ENCODE peak calls at places on chromosomes 13 and 19, in seven cellular contexts. R is AG09319, L is heart right ventricle, I is Daoy, S is OCI-M1, J is HS-5, W is adrenal gland. M is an unnamed sample.

GRCh38 chr13:21800847-21801616 is 130.2 kb downstream of the FGF9 start:
- DNase-seq in R (no peak), L (no peak), I (peak), S (no peak), J (no peak), W (no peak), M (no peak)

GRCh38 chr13:41720839-41721561 is 239.9 kb downstream of the VWA8 start:
- DNase-seq in R (no peak), L (no peak), I (no peak), S (no peak), J (no peak), W (no peak), M (no peak)

GRCh38 chr19:14795078-14795721 is 16.8 kb upstream of the ADGRE2 start:
- DNase-seq in R (no peak), L (no peak), I (peak), S (peak), J (no peak), W (no peak), M (no peak)

GRCh38 chr19:31119951-31120690 is 229.1 kb downstream of the TSHZ3 start:
- DNase-seq in R (no peak), L (no peak), I (no peak), S (no peak), J (no peak), W (no peak), M (no peak)

GRCh38 chr19:35643255-35644205 is 2.0 kb downstream of the ETV2 start:
- DNase-seq in R (peak), L (peak), I (peak), S (peak), J (peak), W (peak), M (peak)

GRCh38 chr13:43157796-43158195 is 134.4 kb downstream of the DNAJC15 start:
- DNase-seq in R (no peak), L (no peak), I (no peak), S (no peak), J (no peak), W (no peak), M (no peak)

GRCh38 chr19:31348416-31349159 is 648 bp downstream of the TSHZ3 start:
- DNase-seq in R (no peak), L (peak), I (peak), S (no peak), J (no peak), W (no peak), M (peak)

GRCh38 chr19:17719730-17720486 is 628 bp downstream of the MAP1S start:
- DNase-seq in R (no peak), L (peak), I (no peak), S (no peak), J (no peak), W (no peak), M (peak)

GRCh38 chr19:56170261-56170660 is 5.5 kb upstream of the GALP start:
- DNase-seq in R (no peak), L (no peak), I (peak), S (no peak), J (peak), W (peak), M (no peak)

GRCh38 chr13:19587635-19588300 is 26.4 kb upstream of the TPTE2 start:
- DNase-seq in R (no peak), L (no peak), I (peak), S (peak), J (no peak), W (no peak), M (peak)

GRCh38 chr13:83498045-83498444 is 384.2 kb downstream of the SLITRK1 start:
- DNase-seq in R (no peak), L (no peak), I (no peak), S (no peak), J (no peak), W (no peak), M (no peak)

GRCh38 chr13:41401371-41401770 is 56.0 kb upstream of the RGCC start:
- DNase-seq in R (no peak), L (no peak), I (peak), S (no peak), J (no peak), W (no peak), M (no peak)

GRCh38 chr13:41848435-41849255 is 112.3 kb downstream of the VWA8 start:
- DNase-seq in R (no peak), L (no peak), I (no peak), S (no peak), J (no peak), W (no peak), M (no peak)

GRCh38 chr19:46404039-46404883 is 9.1 kb downstream of the CCDC8 start:
- DNase-seq in R (no peak), L (peak), I (no peak), S (no peak), J (no peak), W (peak), M (peak)

GRCh38 chr19:56085571-56086275 is 35.4 kb downstream of the ZNF787 start:
- DNase-seq in R (no peak), L (no peak), I (no peak), S (no peak), J (no peak), W (peak), M (no peak)

GRCh38 chr19:15216363-15216762 is 15.6 kb upstream of the NOTCH3 start:
- DNase-seq in R (no peak), L (no peak), I (no peak), S (no peak), J (no peak), W (no peak), M (no peak)

GRCh38 chr13:47038196-47038595 is 141.3 kb upstream of the HTR2A start:
- DNase-seq in R (no peak), L (no peak), I (no peak), S (no peak), J (no peak), W (no peak), M (no peak)

GRCh38 chr13:32007494-32007893 is 24.1 kb upstream of the FRY start:
- DNase-seq in R (no peak), L (no peak), I (no peak), S (no peak), J (no peak), W (no peak), M (no peak)

GRCh38 chr19:18418034-18418724 is 1.0 kb upstream of the SSBP4 start:
- DNase-seq in R (no peak), L (no peak), I (no peak), S (no peak), J (no peak), W (peak), M (peak)

GRCh38 chr19:46186101-46186716 is 38.2 kb downstream of the IGFL2 start:
- DNase-seq in R (no peak), L (no peak), I (no peak), S (no peak), J (no peak), W (peak), M (no peak)

GRCh38 chr13:102904408-102904862 is 58.6 kb downstream of the ERCC5 start:
- DNase-seq in R (no peak), L (no peak), I (no peak), S (no peak), J (no peak), W (no peak), M (no peak)

GRCh38 chr13:99546878-99547277 is 45.6 kb downstream of the TM9SF2 start:
- DNase-seq in R (no peak), L (no peak), I (no peak), S (no peak), J (no peak), W (no peak), M (no peak)

GRCh38 chr19:45477713-45478453 is 10.1 kb downstream of the FOSB start:
- DNase-seq in R (no peak), L (no peak), I (peak), S (no peak), J (peak), W (no peak), M (no peak)

GRCh38 chr19:35959040-35959967 is 23.1 kb downstream of the LRFN3 start:
- DNase-seq in R (no peak), L (peak), I (no peak), S (no peak), J (no peak), W (no peak), M (peak)

GRCh38 chr19:47247308-47247990 is 8.9 kb upstream of the CCDC9 start:
- DNase-seq in R (no peak), L (peak), I (peak), S (peak), J (no peak), W (peak), M (peak)

GRCh38 chr19:2289714-2290435 is 7.9 kb upstream of the PEAK3 start:
- DNase-seq in R (no peak), L (no peak), I (no peak), S (peak), J (no peak), W (no peak), M (no peak)

GRCh38 chr13:95787356-95788099 is 110.6 kb downstream of the DNAJC3 start:
- DNase-seq in R (no peak), L (no peak), I (no peak), S (no peak), J (no peak), W (no peak), M (no peak)

GRCh38 chr19:9913237-9914000 is 22.9 kb downstream of the OLFM2 start:
- DNase-seq in R (no peak), L (no peak), I (peak), S (no peak), J (no peak), W (peak), M (no peak)

GRCh38 chr13:38366954-38367645 is 17.4 kb downstream of the UFM1 start:
- DNase-seq in R (no peak), L (no peak), I (no peak), S (no peak), J (peak), W (no peak), M (no peak)

GRCh38 chr19:4571305-4571917 is 11.9 kb upstream of the SEMA6B start:
- DNase-seq in R (no peak), L (no peak), I (no peak), S (no peak), J (no peak), W (no peak), M (no peak)

GRCh38 chr19:54415208-54415900 is at the start of gene TTYH1:
- DNase-seq in R (no peak), L (no peak), I (no peak), S (no peak), J (no peak), W (no peak), M (peak)

GRCh38 chr19:39070888-39071287 is 13.3 kb upstream of the ACP7 start:
- DNase-seq in R (no peak), L (no peak), I (peak), S (no peak), J (no peak), W (no peak), M (no peak)

GRCh38 chr13:93625536-93625935 is 398.9 kb downstream of the GPC6 start:
- DNase-seq in R (no peak), L (no peak), I (no peak), S (no peak), J (no peak), W (no peak), M (no peak)

GRCh38 chr19:28847468-28847867 is 365.5 kb downstream of the UQCRFS1 start:
- DNase-seq in R (no peak), L (no peak), I (peak), S (no peak), J (peak), W (no peak), M (no peak)

M was measured in head of caudate nucleus.